ENCODE peak calls at places on chromosomes 12 and 14, in ten cellular contexts. R, D, C, Q, Z, K, X, N, H and G are unnamed samples.

GRCh38 chr12:3110579-3110978 is 33.4 kb downstream of the TSPAN9 start:
- DNase-seq in R (no peak), D (no peak), C (no peak), Q (no peak), Z (peak), K (no peak), X (no peak), N (no peak), H (no peak), G (no peak)

GRCh38 chr12:108337235-108338223 is 1.6 kb downstream of the CMKLR1 start:
- DNase-seq in R (no peak), D (no peak), C (no peak), Q (peak), Z (peak), K (no peak), X (peak), N (peak), H (no peak), G (no peak)

GRCh38 chr14:106586098-106586704 is 1059.8 kb downstream of the TMEM121 start:
- DNase-seq in R (no peak), D (peak), C (peak), Q (no peak), Z (no peak), K (peak), X (peak), N (no peak), H (peak), G (no peak)

GRCh38 chr14:51860164-51860835 is at the start of gene GNG2:
- DNase-seq in R (peak), D (peak), C (peak), Q (peak), Z (peak), K (peak), X (peak), N (peak), H (peak), G (peak)

GRCh38 chr14:76977793-76978730 is 50.4 kb downstream of the IRF2BPL start:
- DNase-seq in R (no peak), D (peak), C (peak), Q (no peak), Z (peak), K (peak), X (no peak), N (peak), H (peak), G (no peak)

GRCh38 chr12:89070603-89071002 is 281.7 kb downstream of the DUSP6 start:
- DNase-seq in R (no peak), D (no peak), C (no peak), Q (no peak), Z (no peak), K (no peak), X (no peak), N (no peak), H (no peak), G (no peak)

GRCh38 chr14:93332032-93332852 is 594 bp downstream of the BTBD7 start:
- DNase-seq in R (peak), D (no peak), C (peak), Q (peak), Z (peak), K (peak), X (peak), N (peak), H (no peak), G (peak)

GRCh38 chr14:90578283-90578985 is 181.6 kb downstream of the CALM1 start:
- DNase-seq in R (no peak), D (no peak), C (no peak), Q (no peak), Z (no peak), K (peak), X (no peak), N (no peak), H (no peak), G (no peak)

GRCh38 chr12:65501093-65501621 is 222.7 kb downstream of the MSRB3 start:
- DNase-seq in R (no peak), D (no peak), C (no peak), Q (no peak), Z (no peak), K (peak), X (no peak), N (peak), H (no peak), G (no peak)

GRCh38 chr12:108211161-108211560 is 82.1 kb downstream of the WSCD2 start:
- DNase-seq in R (no peak), D (no peak), C (no peak), Q (no peak), Z (no peak), K (no peak), X (no peak), N (no peak), H (no peak), G (no peak)

GRCh38 chr14:56896231-56896630 is 86.0 kb upstream of the OTX2 start:
- DNase-seq in R (no peak), D (no peak), C (no peak), Q (no peak), Z (no peak), K (no peak), X (no peak), N (no peak), H (no peak), G (no peak)

GRCh38 chr12:31323466-31324115 is 2.4 kb downstream of the SINHCAF start:
- DNase-seq in R (no peak), D (no peak), C (peak), Q (no peak), Z (no peak), K (peak), X (peak), N (peak), H (peak), G (no peak)

GRCh38 chr12:22286569-22286968 is 47.9 kb downstream of the ST8SIA1 start:
- DNase-seq in R (no peak), D (no peak), C (no peak), Q (no peak), Z (peak), K (no peak), X (no peak), N (no peak), H (no peak), G (no peak)